ENCODE peak calls at places on chromosomes 4 and X, in seven cellular contexts. G is prostate gland, X is HCT116, K is stomach, L is upper lobe of left lung, C is spleen, U is GM23338. N is an unnamed sample.

GRCh38 chr4:42357325-42357724 is 40.0 kb upstream of the SHISA3 start:
- DNase-seq in G (no peak), U (no peak), L (no peak), X (no peak), C (no peak), K (no peak), N (no peak)

GRCh38 chr4:143354990-143355389 is 18.3 kb downstream of the GAB1 start:
- DNase-seq in X (no peak), G (no peak), C (no peak), L (no peak), U (no peak), K (no peak), N (no peak)

GRCh38 chrX:127490000-127490399 is 562.2 kb downstream of the ACTRT1 start:
- DNase-seq in L (no peak), G (no peak), C (no peak), K (no peak), X (no peak), U (no peak), N (no peak)

GRCh38 chr4:88143504-88143903 is 14.9 kb downstream of the ABCG2 start:
- DNase-seq in G (no peak), U (no peak), X (peak), C (no peak), L (no peak), K (no peak), N (no peak)

GRCh38 chrX:46258356-46258755 is 286.9 kb downstream of the ZNF674 start:
- DNase-seq in C (no peak), K (no peak), L (no peak), X (no peak), G (no peak), U (no peak), N (no peak)

GRCh38 chr4:13998850-13999249 is 371.3 kb upstream of the BOD1L1 start:
- DNase-seq in G (no peak), C (no peak), K (no peak), X (no peak), L (peak), U (no peak), N (no peak)

GRCh38 chr4:181962321-181962720 is 280.9 kb upstream of the TENM3 start:
- DNase-seq in L (no peak), X (no peak), U (peak), G (no peak), C (no peak), K (no peak), N (no peak)

GRCh38 chr4:15414601-15415091 is 13.2 kb upstream of the C1QTNF7 start:
- DNase-seq in C (no peak), U (no peak), L (no peak), G (no peak), X (no peak), K (no peak), N (no peak)

GRCh38 chr4:94420356-94420755 is 31.4 kb upstream of the PDLIM5 start:
- DNase-seq in G (no peak), X (no peak), L (no peak), U (no peak), K (no peak), C (no peak), N (no peak)

GRCh38 chr4:57499786-57500185 is 389.6 kb upstream of the IGFBP7 start:
- DNase-seq in K (no peak), U (no peak), L (no peak), X (no peak), G (no peak), C (no peak), N (no peak)

GRCh38 chr4:3305610-3306371 is 13.0 kb downstream of the RGS12 start:
- DNase-seq in L (no peak), C (peak), X (no peak), U (no peak), K (no peak), G (no peak), N (no peak)

GRCh38 chr4:78652282-78652876 is 100.8 kb downstream of the ANXA3 start:
- DNase-seq in G (peak), C (no peak), K (no peak), L (no peak), X (no peak), U (no peak), N (no peak)

GRCh38 chr4:148073349-148073748 is 341.5 kb downstream of the ARHGAP10 start:
- DNase-seq in X (no peak), L (no peak), K (no peak), U (no peak), G (no peak), C (no peak), N (no peak)

GRCh38 chrX:20382082-20382481 is 115.4 kb upstream of the RPS6KA3 start:
- DNase-seq in K (no peak), C (no peak), G (no peak), L (no peak), U (no peak), X (no peak), N (no peak)

GRCh38 chr4:154189346-154189745 is 302.3 kb downstream of the DCHS2 start:
- DNase-seq in K (no peak), L (no peak), X (no peak), U (no peak), G (no peak), C (no peak), N (no peak)

GRCh38 chr4:64230709-64231310 is 178.4 kb downstream of the TECRL start:
- DNase-seq in K (no peak), G (no peak), U (peak), C (no peak), L (no peak), X (peak), N (no peak)

GRCh38 chrX:131588995-131589394 is 45.1 kb downstream of the OR13H1 start:
- DNase-seq in X (no peak), U (no peak), L (no peak), K (no peak), C (no peak), G (no peak), N (no peak)

GRCh38 chr4:48375651-48376291 is 34.4 kb downstream of the SLAIN2 start:
- DNase-seq in L (peak), X (peak), U (no peak), G (peak), K (peak), C (no peak), N (no peak)

GRCh38 chrX:100745806-100746537 is 14.1 kb upstream of the SYTL4 start:
- DNase-seq in L (no peak), X (no peak), K (no peak), U (no peak), G (peak), C (no peak), N (peak)

GRCh38 chr4:141246243-141246642 is 25.5 kb downstream of the ZNF330 start:
- DNase-seq in X (no peak), U (no peak), G (no peak), K (no peak), C (no peak), L (no peak), N (no peak)

GRCh38 chr4:24645765-24646550 is 61.6 kb upstream of the DHX15 start:
- DNase-seq in U (no peak), G (no peak), K (no peak), L (no peak), X (no peak), C (no peak), N (no peak)

GRCh38 chr4:80114732-80115265 is 41.8 kb upstream of the ANTXR2 start:
- DNase-seq in C (no peak), G (no peak), X (no peak), L (no peak), K (no peak), U (no peak), N (no peak)

GRCh38 chr4:162837679-162838078 is 329.0 kb downstream of the NAF1 start:
- DNase-seq in K (no peak), X (no peak), U (no peak), C (no peak), L (no peak), G (no peak), N (no peak)

GRCh38 chr4:88533937-88534750 is 10.6 kb upstream of the PYURF start:
- DNase-seq in K (no peak), G (no peak), U (peak), C (no peak), L (no peak), X (no peak), N (no peak)

GRCh38 chr4:182413550-182413949 is 170.3 kb downstream of the TENM3 start:
- DNase-seq in X (no peak), U (no peak), C (no peak), L (no peak), G (no peak), K (no peak), N (no peak)

GRCh38 chrX:47101206-47101605 is 23.0 kb downstream of the RGN start:
- DNase-seq in G (no peak), C (no peak), K (no peak), U (no peak), X (no peak), L (no peak), N (no peak)

GRCh38 chrX:17610788-17611187 is 126.5 kb upstream of the SCML1 start:
- DNase-seq in X (no peak), L (no peak), C (no peak), G (no peak), K (no peak), U (no peak), N (no peak)

GRCh38 chr4:61995717-61996337 is 795.7 kb downstream of the ADGRL3 start:
- DNase-seq in G (no peak), C (no peak), U (no peak), L (no peak), X (no peak), K (no peak), N (no peak)

GRCh38 chrX:129360175-129360574 is 163.1 kb downstream of the SMARCA1 start:
- DNase-seq in L (peak), G (peak), X (peak), U (peak), C (no peak), K (peak), N (no peak)

GRCh38 chrX:135892781-135893180 is 463 bp downstream of the CT45A10 start:
- DNase-seq in U (no peak), K (no peak), G (no peak), L (no peak), C (peak), X (no peak), N (no peak)

GRCh38 chr4:147839651-147840050 is 107.8 kb downstream of the ARHGAP10 start:
- DNase-seq in G (no peak), C (no peak), U (no peak), X (no peak), L (no peak), K (no peak), N (no peak)

GRCh38 chr4:99447513-99447912 is 12.4 kb upstream of the ADH7 start:
- DNase-seq in X (no peak), K (no peak), G (no peak), C (no peak), U (no peak), L (no peak), N (no peak)

GRCh38 chr4:99447079-99447478 is 11.9 kb upstream of the ADH7 start:
- DNase-seq in C (no peak), L (peak), X (peak), U (peak), K (no peak), G (no peak), N (no peak)
- TF ChIP-seq POLR2AphosphoS5 in C (no peak), L (no peak), X (no peak), U (no peak), K (peak), G (no peak), N (no peak)

GRCh38 chrX:133353233-133353632 is 62.1 kb downstream of the GPC4 start:
- DNase-seq in X (no peak), L (no peak), K (no peak), U (no peak), C (no peak), G (no peak), N (no peak)

DNA sequence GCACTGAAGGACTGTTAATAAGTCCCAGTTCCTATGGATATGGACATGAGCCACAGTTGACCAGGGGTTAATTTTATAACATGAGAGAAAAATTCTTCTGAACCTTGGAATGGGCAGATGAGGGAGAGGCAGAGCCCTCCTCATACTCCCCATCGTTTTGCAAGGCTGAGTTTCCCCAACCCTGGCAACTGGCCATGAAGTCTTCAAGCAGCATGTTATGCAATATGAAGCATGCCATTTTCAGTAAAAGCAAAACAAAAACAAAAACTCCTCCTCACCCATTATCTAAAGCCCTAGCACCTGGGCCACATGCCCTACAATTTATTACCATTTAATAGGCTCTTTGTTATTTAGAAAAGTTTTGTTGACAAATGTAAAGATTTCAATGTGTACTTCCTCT is 64.5 kb downstream of the GPC4 start:
- DNase-seq in L (peak), G (no peak), U (no peak), K (peak), X (no peak), C (no peak), N (peak)
- TF ChIP-seq POLR2AphosphoS5 in L (no peak), G (no peak), U (no peak), K (no peak), X (no peak), C (no peak), N (no peak)

GRCh38 chr4:165874799-165875371 is 1.8 kb downstream of the TLL1 start:
- DNase-seq in K (no peak), X (no peak), U (peak), G (peak), C (peak), L (no peak), N (peak)
- TF ChIP-seq POLR2AphosphoS5 in K (no peak), X (no peak), U (no peak), G (no peak), C (peak), L (no peak), N (no peak)

GRCh38 chrX:134543201-134543797 is 83.3 kb downstream of the HPRT1 start:
- DNase-seq in K (no peak), X (no peak), L (no peak), C (no peak), G (no peak), U (peak), N (no peak)

GRCh38 chrX:134545524-134545923 is 85.6 kb downstream of the HPRT1 start:
- DNase-seq in U (peak), X (no peak), G (no peak), L (no peak), C (no peak), K (no peak), N (no peak)

GRCh38 chrX:134544189-134544588 is 84.2 kb downstream of the HPRT1 start:
- DNase-seq in U (no peak), K (no peak), G (no peak), X (no peak), C (no peak), L (no peak), N (no peak)

GRCh38 chrX:134546187-134546586 is 86.2 kb downstream of the HPRT1 start:
- DNase-seq in G (no peak), X (no peak), L (no peak), C (no peak), K (no peak), U (peak), N (no peak)

GRCh38 chrX:134544614-134545255 is 84.8 kb downstream of the HPRT1 start:
- DNase-seq in X (no peak), G (no peak), C (no peak), U (peak), L (peak), K (peak), N (no peak)
- TF ChIP-seq POLR2AphosphoS5 in X (no peak), G (no peak), C (peak), U (no peak), L (no peak), K (no peak), N (no peak)

GRCh38 chrX:37905436-37906147 is 58.2 kb upstream of the DYNLT3 start:
- DNase-seq in X (no peak), C (no peak), G (no peak), U (peak), L (no peak), K (peak), N (no peak)
- TF ChIP-seq POLR2AphosphoS5 in X (no peak), C (no peak), G (no peak), U (no peak), L (no peak), K (no peak), N (no peak)

N was measured in sigmoid colon.